ENCODE peak calls at places on chromosomes 16 and 17, in five cellular contexts. C is activated CD8-positive, alpha-beta memory T cell treated with anti-CD3 and anti-CD28 coated beads for 48 hours; G is stimulated activated CD4-positive, alpha-beta T cell treated with anti-CD3 and anti-CD28 coated beads, Interleukin-1b, Interleukin-23, amount 100 ng/mL, for 24 hours; U is nucleus accumbens; W is hepatic stellate cell. R is an unnamed sample.

GRCh38 chr16:85136213-85136704 is 24.0 kb upstream of the CIBAR2 start:
- DNase-seq in C (no peak), G (no peak), W (no peak), U (no peak), R (no peak)

GRCh38 chr17:258906-259305 is 77.5 kb upstream of the DOC2B start:
- DNase-seq in C (no peak), U (no peak), W (no peak), G (no peak), R (no peak)

GRCh38 chr16:27449434-27450188 is 47.6 kb downstream of the IL21R start:
- DNase-seq in C (peak; percentile 88), U (no peak), G (peak; percentile 72), W (no peak), R (no peak)

GRCh38 chr17:39110435-39111136 is 40.9 kb downstream of the PLXDC1 start:
- DNase-seq in C (no peak), U (no peak), W (no peak), G (no peak), R (no peak)

GRCh38 chr16:13110124-13110796 is 208.9 kb downstream of the SHISA9 start:
- DNase-seq in G (no peak), W (no peak), C (no peak), U (no peak), R (no peak)

GRCh38 chr17:3838206-3838605 is 7.8 kb downstream of the NCBP3 start:
- DNase-seq in C (no peak), W (no peak), U (no peak), G (no peak), R (no peak)

GRCh38 chr16:31696968-31697743 is 169.5 kb downstream of the AHSP start:
- DNase-seq in W (peak; percentile 58), C (no peak), U (no peak), G (no peak), R (peak; percentile 24)

GRCh38 chr17:50211249-50212120 is 10.1 kb upstream of the COL1A1 start:
- DNase-seq in U (no peak), G (no peak), W (no peak), C (no peak), R (no peak)

GRCh38 chr17:82231562-82232321 is 2.9 kb downstream of the SLC16A3 start:
- DNase-seq in W (peak; percentile 58), G (no peak), U (no peak), C (no peak), R (no peak)

GRCh38 chr16:35405547-35405946 is 1946.1 kb downstream of the TP53TG3F start:
- DNase-seq in G (no peak), W (no peak), C (no peak), U (no peak), R (no peak)

GRCh38 chr17:40664582-40665333 is at the start of gene KRT222:
- DNase-seq in U (no peak), G (no peak), W (no peak), C (no peak), R (no peak)

GRCh38 chr17:59572301-59572924 is 7.0 kb downstream of the DHX40 start:
- DNase-seq in W (no peak), G (no peak), C (no peak), U (no peak), R (peak; percentile 3)

GRCh38 chr16:64061621-64062020 is 1060.2 kb downstream of the CDH11 start:
- DNase-seq in U (no peak), C (no peak), G (no peak), W (no peak), R (no peak)

GRCh38 chr17:27295945-27296344 is 2.0 kb downstream of the WSB1 start:
- DNase-seq in W (no peak), G (no peak), U (no peak), C (no peak), R (no peak)

GRCh38 chr16:48054881-48055601 is 100.8 kb downstream of the ABCC12 start:
- DNase-seq in U (peak; percentile 47), W (peak; percentile 61), G (peak; percentile 4), C (no peak), R (peak; percentile 40)

GRCh38 chr17:35539659-35540026 is 2.2 kb upstream of the SLFN12L start:
- DNase-seq in U (no peak), C (no peak), W (no peak), G (no peak), R (no peak)

GRCh38 chr17:47987240-47987835 is 16.4 kb downstream of the CDK5RAP3 start:
- DNase-seq in C (no peak), U (no peak), W (no peak), G (no peak), R (no peak)

GRCh38 chr16:14354561-14355351 is 275.3 kb downstream of the PARN start:
- DNase-seq in U (no peak), C (no peak), G (peak; percentile 29), W (no peak), R (no peak)

GRCh38 chr17:48241131-48241591 is 133.6 kb downstream of the SNX11 start:
- DNase-seq in W (peak; percentile 9), U (no peak), C (no peak), G (no peak), R (peak; percentile 89)

GRCh38 chr17:39702901-39703893 is 3.3 kb downstream of the ERBB2 start:
- DNase-seq in U (no peak), C (no peak), W (no peak), G (no peak), R (no peak)

GRCh38 chr17:43740541-43740940 is 18.1 kb downstream of the SOST start:
- DNase-seq in W (peak; percentile 82), C (no peak), U (no peak), G (no peak), R (peak; percentile 18)

GRCh38 chr16:3182608-3183444 is 5.2 kb upstream of the OR1F1 start:
- DNase-seq in C (peak; percentile 69), W (peak; percentile 72), U (no peak), G (no peak), R (peak; percentile 68)

GRCh38 chr17:37100231-37100630 is 151.5 kb downstream of the AATF start:
- DNase-seq in U (no peak), C (no peak), G (no peak), W (no peak), R (no peak)

GRCh38 chr16:867421-868385 is 67.2 kb upstream of the GNG13 start:
- DNase-seq in U (no peak), W (no peak), G (no peak), C (no peak), R (no peak)

GRCh38 chr17:66398617-66399016 is 96.2 kb downstream of the PRKCA start:
- DNase-seq in U (no peak), G (no peak), C (no peak), W (no peak), R (no peak)

GRCh38 chr16:2771496-2772402 is 5.3 kb downstream of the ELOB start:
- DNase-seq in U (no peak), G (no peak), W (no peak), C (no peak), R (no peak)

GRCh38 chr17:37220609-37220953 is 155.2 kb upstream of the C17orf78 start:
- DNase-seq in U (peak; percentile 21), C (no peak), W (peak; percentile 21), G (no peak), R (peak; percentile 47)

GRCh38 chr17:306536-307294 is 45.9 kb downstream of the RPH3AL start:
- DNase-seq in U (no peak), C (no peak), W (no peak), G (no peak), R (no peak)

R was measured in brain microvascular endothelial cell.